ENCODE peak calls at places on chromosomes 12 and 14, in seven cellular contexts. Z, P, L, Y, W, C and M are unnamed samples.

GRCh38 chr14:28867571-28867970 is 101.0 kb downstream of the FOXG1 start:
- DNase-seq in Z (no peak), P (no peak), L (no peak), Y (no peak), W (no peak), C (peak; percentile 30), M (no peak)

GRCh38 chr12:30837595-30837994 is 82.8 kb upstream of the CAPRIN2 start:
- DNase-seq in Z (no peak), P (no peak), L (no peak), Y (no peak), W (no peak), C (no peak), M (no peak)

GRCh38 chr14:102498005-102498677 is 11.4 kb downstream of the ANKRD9 start:
- DNase-seq in Z (no peak), P (no peak), L (no peak), Y (no peak), W (no peak), C (no peak), M (no peak)

GRCh38 chr12:21717756-21718155 is 56.8 kb downstream of the KCNJ8 start:
- DNase-seq in Z (no peak), P (no peak), L (no peak), Y (no peak), W (no peak), C (no peak), M (no peak)

GRCh38 chr12:106345739-106346138 is 11.8 kb upstream of the POLR3B start:
- DNase-seq in Z (no peak), P (no peak), L (no peak), Y (no peak), W (no peak), C (peak; percentile 87), M (peak; percentile 83)

GRCh38 chr14:64060648-64061096 is 207.9 kb downstream of the SYNE2 start:
- DNase-seq in Z (no peak), P (no peak), L (peak; percentile 35), Y (no peak), W (no peak), C (no peak), M (no peak)

GRCh38 chr14:96243785-96244184 is 12.2 kb upstream of the BDKRB1 start:
- DNase-seq in Z (no peak), P (no peak), L (no peak), Y (no peak), W (no peak), C (peak; percentile 45), M (peak; percentile 90)

GRCh38 chr12:131388164-131388795 is 322.6 kb upstream of the SFSWAP start:
- DNase-seq in Z (no peak), P (no peak), L (no peak), Y (no peak), W (peak; percentile 53), C (peak; percentile 37), M (no peak)

GRCh38 chr12:104458645-104459555 is 2.2 kb downstream of the CHST11 start:
- DNase-seq in Z (no peak), P (peak; percentile 78), L (peak; percentile 46), Y (no peak), W (peak; percentile 24), C (no peak), M (peak; percentile 45)

GRCh38 chr12:117126335-117126734 is 27.1 kb upstream of the TESC start:
- DNase-seq in Z (no peak), P (no peak), L (no peak), Y (no peak), W (no peak), C (no peak), M (no peak)

GRCh38 chr12:88417531-88417930 is 162.7 kb downstream of the KITLG start:
- DNase-seq in Z (no peak), P (no peak), L (no peak), Y (no peak), W (no peak), C (no peak), M (no peak)

GRCh38 chr12:21940972-21941521 is at the start of gene ABCC9:
- DNase-seq in Z (peak; percentile 0), P (peak; percentile 86), L (peak; percentile 25), Y (no peak), W (peak; percentile 13), C (no peak), M (peak; percentile 25)

GRCh38 chr14:100711493-100711892 is 15.2 kb upstream of the DLK1 start:
- DNase-seq in Z (no peak), P (no peak), L (no peak), Y (no peak), W (no peak), C (no peak), M (peak; percentile 40)

GRCh38 chr12:122090759-122091535 is 12.4 kb downstream of the MLXIP start:
- DNase-seq in Z (no peak), P (peak; percentile 67), L (no peak), Y (peak; percentile 89), W (no peak), C (no peak), M (peak; percentile 99)

GRCh38 chr12:52579468-52580450 is 6.1 kb upstream of the KRT74 start:
- DNase-seq in Z (no peak), P (no peak), L (no peak), Y (no peak), W (no peak), C (no peak), M (no peak)

GRCh38 chr12:50538178-50538577 is 33.4 kb downstream of the DIP2B start:
- DNase-seq in Z (no peak), P (no peak), L (no peak), Y (no peak), W (no peak), C (no peak), M (no peak)